ENCODE peak calls at places on chromosome X, in six cellular contexts. M, L, W, C, F and E are unnamed samples.

GRCh38 chrX:16970977-16971376 is 24.5 kb downstream of the REPS2 start:
- DNase-seq in M (no peak), L (no peak), W (no peak), C (no peak), F (no peak), E (peak; percentile 16)

GRCh38 chrX:140360284-140360683 is 144.6 kb downstream of the SOX3 start:
- DNase-seq in M (no peak), L (no peak), W (no peak), C (no peak), F (no peak), E (no peak)

GRCh38 chrX:150182176-150182575 is 180.9 kb upstream of the MAMLD1 start:
- DNase-seq in M (no peak), L (no peak), W (no peak), C (no peak), F (no peak), E (no peak)

GRCh38 chrX:120775959-120776358 is 99.7 kb downstream of the CT47B1 start:
- DNase-seq in M (no peak), L (no peak), W (no peak), C (no peak), F (no peak), E (no peak)

GRCh38 chrX:155056877-155057792 is 13.8 kb downstream of the CMC4 start:
- DNase-seq in M (peak; percentile 43), L (peak; percentile 82), W (peak; percentile 74), C (peak; percentile 82), F (peak; percentile 24), E (peak; percentile 68)

GRCh38 chrX:7133036-7133412 is 14.5 kb upstream of the STS start:
- DNase-seq in M (no peak), L (no peak), W (peak; percentile 55), C (peak; percentile 58), F (no peak), E (no peak)

GRCh38 chrX:13092455-13092941 is 48.1 kb upstream of the FAM9C start:
- DNase-seq in M (no peak), L (no peak), W (no peak), C (no peak), F (peak; percentile 95), E (peak; percentile 93)

GRCh38 chrX:138191998-138192397 is 519.5 kb downstream of the FGF13 start:
- DNase-seq in M (peak; percentile 4), L (peak; percentile 32), W (peak; percentile 10), C (no peak), F (no peak), E (peak; percentile 51)

GRCh38 chrX:85544609-85545008 is 165.1 kb upstream of the POF1B start:
- DNase-seq in M (no peak), L (no peak), W (no peak), C (no peak), F (no peak), E (peak; percentile 0)

GRCh38 chrX:25873196-25873595 is 264.9 kb upstream of the MAGEB18 start:
- DNase-seq in M (no peak), L (no peak), W (no peak), C (peak; percentile 30), F (no peak), E (no peak)

GRCh38 chrX:13903405-13903804 is 86.5 kb upstream of the GPM6B start:
- DNase-seq in M (no peak), L (no peak), W (no peak), C (no peak), F (no peak), E (no peak)

GRCh38 chrX:100928660-100929613 is at the start of gene XKRX:
- DNase-seq in M (no peak), L (peak; percentile 23), W (peak; percentile 11), C (peak; percentile 26), F (no peak), E (no peak)

GRCh38 chrX:106249706-106250379 is 81.7 kb downstream of the PWWP3B start:
- DNase-seq in M (no peak), L (no peak), W (no peak), C (no peak), F (no peak), E (no peak)

GRCh38 chrX:31319586-31319985 is 247.7 kb upstream of the FTHL17 start:
- DNase-seq in M (no peak), L (no peak), W (no peak), C (no peak), F (no peak), E (no peak)

GRCh38 chrX:21839334-21840198 is at the start of gene MBTPS2:
- DNase-seq in M (peak; percentile 69), L (peak; percentile 92), W (peak; percentile 69), C (peak; percentile 90), F (peak; percentile 46), E (peak; percentile 92)

GRCh38 chrX:103556941-103557340 is 28.4 kb upstream of the TCEAL4 start:
- DNase-seq in M (peak; percentile 1), L (no peak), W (no peak), C (no peak), F (no peak), E (no peak)

GRCh38 chrX:125505207-125505606 is 185.5 kb downstream of the TEX13C start:
- DNase-seq in M (no peak), L (no peak), W (no peak), C (no peak), F (no peak), E (no peak)

GRCh38 chrX:370244-370962 is 16.3 kb downstream of the PPP2R3B start:
- DNase-seq in M (no peak), L (no peak), W (no peak), C (no peak), F (no peak), E (no peak)

GRCh38 chrX:72121381-72121780 is 10.3 kb downstream of the RTL5 start:
- DNase-seq in M (no peak), L (no peak), W (no peak), C (peak; percentile 68), F (no peak), E (peak; percentile 84)

GRCh38 chrX:276588-277171 is 4.5 kb upstream of the PLCXD1 start:
- DNase-seq in M (no peak), L (peak; percentile 58), W (peak; percentile 27), C (no peak), F (no peak), E (peak; percentile 40)

GRCh38 chrX:18410038-18410437 is 15.4 kb upstream of the CDKL5 start:
- DNase-seq in M (no peak), L (peak; percentile 75), W (no peak), C (peak; percentile 17), F (no peak), E (peak; percentile 32)

GRCh38 chrX:134715930-134716619 is 57.8 kb upstream of the PLAC1 start:
- DNase-seq in M (no peak), L (no peak), W (no peak), C (peak; percentile 75), F (no peak), E (no peak)

GRCh38 chrX:24334473-24334872 is 20.6 kb upstream of the SUPT20HL2 start:
- DNase-seq in M (no peak), L (no peak), W (no peak), C (no peak), F (no peak), E (no peak)

GRCh38 chrX:130594453-130594916 is 192.7 kb downstream of the RBMX2 start:
- DNase-seq in M (no peak), L (no peak), W (peak; percentile 76), C (no peak), F (no peak), E (no peak)

DNA sequence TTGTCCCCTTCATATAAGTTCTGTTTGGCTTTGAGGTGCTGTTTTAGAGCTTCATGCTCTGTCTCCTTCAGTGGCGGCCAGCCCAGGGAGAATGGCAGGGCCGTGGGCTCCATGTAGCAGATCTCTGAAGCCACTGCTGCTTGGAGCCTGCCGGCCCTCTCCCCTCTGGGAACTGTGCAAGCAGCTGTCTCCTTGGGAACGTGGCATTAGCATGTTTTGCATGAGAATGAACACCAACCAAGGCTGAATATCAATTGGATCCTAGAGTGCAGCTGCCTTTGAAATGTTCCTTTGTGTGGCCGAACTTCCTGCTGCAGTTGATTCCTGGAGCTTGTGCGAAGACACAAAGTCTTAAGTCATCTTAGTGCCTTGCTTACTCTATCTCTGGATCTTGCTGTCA is 39.1 kb upstream of the CLDN34 start:
- DNase-seq in M (no peak), L (no peak), W (no peak), C (no peak), F (no peak), E (no peak)
- TF ChIP-seq MYC in M (no peak), L (no peak), W (no peak), C (no peak), F (no peak), E (no peak)

GRCh38 chrX:52995974-52996304 is 37.6 kb upstream of the FAM156A start:
- DNase-seq in M (no peak), L (no peak), W (no peak), C (no peak), F (no peak), E (no peak)

GRCh38 chrX:52990848-52991247 is 32.5 kb upstream of the FAM156A start:
- DNase-seq in M (no peak), L (no peak), W (no peak), C (no peak), F (no peak), E (no peak)

GRCh38 chrX:53000447-53001208 is 42.3 kb upstream of the FAM156A start:
- DNase-seq in M (no peak), L (no peak), W (no peak), C (no peak), F (no peak), E (no peak)

GRCh38 chrX:52995135-52995973 is 37.0 kb upstream of the FAM156A start:
- DNase-seq in M (peak; percentile 90), L (peak; percentile 97), W (peak; percentile 92), C (peak; percentile 95), F (peak; percentile 78), E (peak; percentile 96)
- TF ChIP-seq POLR2A in M (no peak), L (peak; percentile 28), W (peak; percentile 48), C (no peak), F (peak; percentile 48), E (peak; percentile 52)

GRCh38 chrX:77434949-77435348 is 12.2 kb upstream of the FGF16 start:
- DNase-seq in M (no peak), L (no peak), W (no peak), C (no peak), F (no peak), E (no peak)

GRCh38 chrX:77436271-77436670 is 10.9 kb upstream of the FGF16 start:
- DNase-seq in M (no peak), L (no peak), W (no peak), C (no peak), F (no peak), E (no peak)

GRCh38 chrX:77432998-77433397 is 14.2 kb upstream of the FGF16 start:
- DNase-seq in M (no peak), L (no peak), W (no peak), C (no peak), F (no peak), E (no peak)

GRCh38 chrX:77440310-77440709 is 6.9 kb upstream of the FGF16 start:
- DNase-seq in M (no peak), L (no peak), W (no peak), C (no peak), F (no peak), E (no peak)

DNA sequence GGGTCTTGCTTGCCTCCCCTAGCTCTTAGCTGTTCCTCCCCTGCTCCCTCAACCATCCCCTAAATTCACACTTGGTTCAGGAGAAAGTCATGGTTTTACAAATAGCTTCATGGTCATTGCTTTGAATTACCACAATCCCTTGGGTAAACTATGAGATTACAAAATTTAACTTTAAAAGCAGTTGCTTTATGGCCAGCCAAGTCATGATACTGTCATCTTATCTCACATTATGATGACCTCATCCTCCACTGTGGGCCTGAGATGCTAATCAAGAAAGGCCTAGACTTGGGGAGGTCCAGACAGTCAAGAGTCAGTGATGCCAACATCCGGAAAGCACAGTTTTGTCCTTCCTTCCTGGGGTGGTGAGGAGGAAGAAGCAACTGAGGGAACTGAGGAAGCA is 10.5 kb upstream of the FGF16 start:
- DNase-seq in M (no peak), L (peak; percentile 23), W (no peak), C (no peak), F (no peak), E (peak; percentile 9)
- TF ChIP-seq MYC in M (no peak), L (no peak), W (no peak), C (no peak), F (no peak), E (no peak)

GRCh38 chrX:45769919-45770582 is 569.4 kb upstream of the DIPK2B start:
- DNase-seq in M (peak; percentile 88), L (peak; percentile 86), W (peak; percentile 73), C (peak; percentile 87), F (peak; percentile 51), E (peak; percentile 91)
- TF ChIP-seq POLR2A in M (peak; percentile 33), L (no peak), W (no peak), C (peak; percentile 70), F (peak; percentile 65), E (peak; percentile 78)